ENCODE peak calls at places on chromosome 16, in ten cellular contexts. I, Q, U, F, S, D, G, N, L and J are unnamed samples.

GRCh38 chr16:89114159-89114981 is 20.7 kb downstream of the ACSF3 start:
- DNase-seq in I (peak), Q (no peak), U (no peak), F (no peak), S (no peak), D (peak), G (no peak), N (no peak), L (no peak), J (no peak)

GRCh38 chr16:49282690-49283375 is 1.2 kb upstream of the CBLN1 start:
- DNase-seq in I (no peak), Q (no peak), U (peak), F (no peak), S (no peak), D (no peak), G (no peak), N (no peak), L (no peak), J (no peak)

GRCh38 chr16:12573300-12573699 is 230.4 kb downstream of the CPPED1 start:
- DNase-seq in I (peak), Q (no peak), U (no peak), F (no peak), S (peak), D (no peak), G (no peak), N (peak), L (no peak), J (peak)

GRCh38 chr16:70747703-70748631 is 53.0 kb downstream of the VAC14 start:
- DNase-seq in I (no peak), Q (no peak), U (no peak), F (no peak), S (peak), D (peak), G (no peak), N (no peak), L (no peak), J (no peak)

GRCh38 chr16:15450624-15451023 is 16.2 kb downstream of the BMERB1 start:
- DNase-seq in I (no peak), Q (no peak), U (no peak), F (no peak), S (no peak), D (no peak), G (no peak), N (peak), L (no peak), J (peak)

GRCh38 chr16:66507731-66508239 is 42.1 kb downstream of the TK2 start:
- DNase-seq in I (no peak), Q (no peak), U (no peak), F (no peak), S (no peak), D (no peak), G (no peak), N (no peak), L (no peak), J (peak)

GRCh38 chr16:9124908-9125584 is 33.6 kb downstream of the HAPSTR1 start:
- DNase-seq in I (no peak), Q (no peak), U (no peak), F (no peak), S (no peak), D (no peak), G (no peak), N (no peak), L (no peak), J (no peak)

GRCh38 chr16:4049031-4049430 is 67.2 kb downstream of the ADCY9 start:
- DNase-seq in I (no peak), Q (no peak), U (no peak), F (no peak), S (no peak), D (no peak), G (no peak), N (no peak), L (no peak), J (peak)

GRCh38 chr16:50195276-50195675 is 42.2 kb downstream of the TENT4B start:
- DNase-seq in I (no peak), Q (no peak), U (no peak), F (no peak), S (no peak), D (peak), G (no peak), N (no peak), L (peak), J (no peak)

GRCh38 chr16:62035115-62036092 is 834 bp downstream of the CDH8 start:
- DNase-seq in I (no peak), Q (no peak), U (peak), F (no peak), S (no peak), D (no peak), G (no peak), N (peak), L (no peak), J (no peak)

GRCh38 chr16:2770057-2770780 is 6.9 kb downstream of the ELOB start:
- DNase-seq in I (no peak), Q (peak), U (no peak), F (no peak), S (no peak), D (no peak), G (no peak), N (no peak), L (no peak), J (no peak)
- TF ChIP-seq CTCF in I (no peak), Q (no peak), U (no peak), F (no peak), S (no peak), D (no peak), G (no peak), N (no peak), L (peak), J (no peak)

DNA sequence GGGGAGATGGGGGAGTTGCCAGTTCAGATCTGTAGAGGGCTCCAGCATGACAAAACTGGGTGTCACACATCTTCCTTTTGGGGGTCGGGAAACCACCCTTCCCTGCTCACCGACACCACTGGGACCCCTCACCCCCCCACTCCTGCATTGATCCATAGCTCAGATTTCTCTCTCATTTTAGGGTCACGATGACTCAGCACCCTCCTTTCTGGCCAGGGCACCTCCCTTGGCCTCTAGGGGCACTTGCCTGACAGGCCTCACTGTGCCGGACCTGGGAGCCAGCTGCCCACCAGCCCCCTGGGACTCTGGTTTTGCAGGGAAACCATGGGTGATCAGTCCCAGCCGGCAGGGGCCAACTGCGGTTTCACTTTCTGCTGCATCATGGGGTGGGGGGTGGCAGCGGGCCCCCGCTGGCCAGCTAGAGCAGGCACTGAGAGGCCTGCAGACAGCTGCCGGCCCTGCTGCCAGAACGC is 239.4 kb downstream of the MRTFB start:
- DNase-seq in I (peak), Q (peak), U (no peak), F (no peak), S (no peak), D (peak), G (no peak), N (no peak), L (no peak), J (no peak)
- TF ChIP-seq CTCF in I (no peak), Q (peak), U (no peak), F (no peak), S (peak), D (no peak), G (peak), N (no peak), L (peak), J (no peak)

GRCh38 chr16:86093801-86094750 is 195.1 kb downstream of the IRF8 start:
- DNase-seq in I (no peak), Q (no peak), U (no peak), F (no peak), S (no peak), D (no peak), G (no peak), N (peak), L (no peak), J (peak)
- TF ChIP-seq CTCF in I (no peak), Q (no peak), U (no peak), F (no peak), S (no peak), D (no peak), G (no peak), N (no peak), L (no peak), J (no peak)

GRCh38 chr16:28179354-28179753 is 32.4 kb downstream of the XPO6 start:
- DNase-seq in I (no peak), Q (no peak), U (no peak), F (no peak), S (no peak), D (no peak), G (no peak), N (no peak), L (no peak), J (no peak)

GRCh38 chr16:28183441-28183840 is 28.3 kb downstream of the XPO6 start:
- DNase-seq in I (no peak), Q (no peak), U (no peak), F (no peak), S (no peak), D (no peak), G (no peak), N (no peak), L (no peak), J (no peak)

GRCh38 chr16:28181557-28181914 is 30.2 kb downstream of the XPO6 start:
- DNase-seq in I (no peak), Q (peak), U (no peak), F (peak), S (peak), D (peak), G (peak), N (no peak), L (peak), J (peak)

GRCh38 chr16:28182183-28182582 is 29.6 kb downstream of the XPO6 start:
- DNase-seq in I (no peak), Q (no peak), U (no peak), F (no peak), S (no peak), D (no peak), G (no peak), N (no peak), L (no peak), J (no peak)

GRCh38 chr16:28180660-28181556 is 30.9 kb downstream of the XPO6 start:
- DNase-seq in I (no peak), Q (no peak), U (no peak), F (no peak), S (no peak), D (peak), G (no peak), N (no peak), L (no peak), J (no peak)
- TF ChIP-seq CTCF in I (no peak), Q (no peak), U (no peak), F (no peak), S (no peak), D (no peak), G (no peak), N (no peak), L (no peak), J (no peak)

GRCh38 chr16:23595951-23596720 is at the start of gene NDUFAB1:
- DNase-seq in I (peak), Q (peak), U (peak), F (peak), S (peak), D (peak), G (peak), N (peak), L (peak), J (peak)

GRCh38 chr16:23594186-23594585 is 1.9 kb downstream of the NDUFAB1 start:
- DNase-seq in I (no peak), Q (no peak), U (no peak), F (no peak), S (no peak), D (no peak), G (no peak), N (no peak), L (no peak), J (no peak)

GRCh38 chr16:23595246-23595950 is 718 bp downstream of the NDUFAB1 start:
- DNase-seq in I (no peak), Q (no peak), U (no peak), F (no peak), S (no peak), D (peak), G (no peak), N (no peak), L (no peak), J (no peak)

GRCh38 chr16:23597003-23597756 is 1.1 kb upstream of the NDUFAB1 start:
- DNase-seq in I (peak), Q (peak), U (peak), F (no peak), S (no peak), D (peak), G (no peak), N (no peak), L (no peak), J (peak)
- TF ChIP-seq CTCF in I (no peak), Q (peak), U (no peak), F (no peak), S (no peak), D (peak), G (no peak), N (no peak), L (no peak), J (no peak)